ENCODE peak calls at places on chromosomes 2 and 18, in nine cellular contexts. V is HFFc6, R is WTC11, U is caudate nucleus, J is mesenteric fat pad, S is HCT116, B is germinal center, D is cerebellum, L is type B pancreatic cell. W is an unnamed sample.

GRCh38 chr2:239168575-239168974 is 232.2 kb downstream of the HDAC4 start:
- DNase-seq in B (no peak), S (no peak), V (no peak), J (peak), D (no peak), R (no peak), L (no peak), U (no peak), W (peak)

GRCh38 chr18:50405582-50406271 is 30.9 kb downstream of the SKA1 start:
- DNase-seq in S (no peak), R (peak), L (no peak), V (no peak), J (no peak), D (no peak), B (no peak), U (no peak), W (no peak)

GRCh38 chr2:43877782-43878464 is 39.2 kb downstream of the ABCG8 start:
- DNase-seq in D (peak), U (no peak), R (peak), B (peak), L (no peak), V (peak), S (peak), J (no peak), W (no peak)

GRCh38 chr2:231720292-231720691 is 12.0 kb downstream of the PTMA start:
- DNase-seq in B (no peak), U (no peak), R (no peak), V (no peak), S (no peak), D (no peak), J (no peak), L (no peak), W (no peak)

GRCh38 chr2:9178905-9179571 is 27.6 kb upstream of the ASAP2 start:
- DNase-seq in S (no peak), U (no peak), J (peak), B (peak), L (no peak), D (no peak), V (peak), R (no peak), W (peak)

GRCh38 chr18:5431836-5432575 is 111.8 kb downstream of the EPB41L3 start:
- DNase-seq in J (no peak), L (no peak), S (no peak), U (no peak), D (peak), B (no peak), V (no peak), R (no peak), W (no peak)

GRCh38 chr18:56321470-56321869 is 316.9 kb downstream of the TXNL1 start:
- DNase-seq in J (no peak), U (no peak), R (no peak), S (no peak), V (no peak), D (no peak), B (no peak), L (no peak), W (no peak)

GRCh38 chr18:5059540-5060032 is 137.5 kb downstream of the AKAIN1 start:
- DNase-seq in L (no peak), U (no peak), S (no peak), D (peak), R (no peak), B (no peak), V (no peak), J (no peak), W (no peak)

GRCh38 chr2:67018318-67018717 is 378.8 kb upstream of the ETAA1 start:
- DNase-seq in B (no peak), V (no peak), J (no peak), U (no peak), S (no peak), R (no peak), L (no peak), D (no peak), W (no peak)

GRCh38 chr2:164504253-164504652 is 117.0 kb downstream of the GRB14 start:
- DNase-seq in R (peak), D (no peak), J (no peak), U (no peak), S (no peak), B (no peak), V (no peak), L (no peak), W (no peak)

GRCh38 chr2:101474752-101475384 is at the start of gene RFX8:
- DNase-seq in B (peak), R (peak), L (no peak), J (no peak), V (peak), D (no peak), S (no peak), U (no peak), W (no peak)

GRCh38 chr2:110874565-110875383 is 142.4 kb downstream of the ACOXL start:
- DNase-seq in R (no peak), D (no peak), J (peak), L (no peak), B (no peak), S (no peak), V (no peak), U (no peak), W (no peak)

GRCh38 chr2:69386376-69386775 is 651 bp downstream of the GFPT1 start:
- DNase-seq in B (no peak), L (no peak), J (no peak), U (no peak), V (no peak), R (no peak), D (no peak), S (no peak), W (no peak)

GRCh38 chr2:117885308-117885707 is 70.8 kb downstream of the DDX18 start:
- DNase-seq in U (no peak), S (no peak), L (no peak), B (no peak), J (no peak), R (no peak), D (no peak), V (no peak), W (no peak)

GRCh38 chr2:207845202-207845864 is 75.6 kb upstream of the FZD5 start:
- DNase-seq in S (no peak), R (no peak), B (no peak), D (no peak), V (no peak), L (no peak), U (no peak), J (no peak), W (no peak)

GRCh38 chr2:171430516-171431410 is 3.0 kb downstream of the METTL8 start:
- DNase-seq in B (no peak), U (no peak), L (no peak), S (no peak), R (no peak), V (no peak), D (no peak), J (no peak), W (no peak)

GRCh38 chr2:29562896-29563295 is 358.5 kb downstream of the ALK start:
- DNase-seq in B (no peak), D (no peak), S (no peak), U (no peak), L (no peak), J (no peak), V (no peak), R (no peak), W (no peak)

GRCh38 chr18:13435596-13436333 is 217.2 kb downstream of the LDLRAD4 start:
- DNase-seq in S (no peak), D (no peak), L (no peak), V (peak), R (no peak), J (no peak), B (no peak), U (no peak), W (no peak)

GRCh38 chr2:54047076-54047475 is 68.3 kb upstream of the ACYP2 start:
- DNase-seq in S (no peak), B (no peak), J (no peak), V (no peak), L (no peak), D (no peak), U (no peak), R (no peak), W (no peak)

GRCh38 chr2:71558300-71559051 is 105.1 kb downstream of the DYSF start:
- DNase-seq in B (no peak), S (no peak), U (no peak), L (no peak), D (no peak), J (no peak), R (no peak), V (no peak), W (no peak)

GRCh38 chr2:70143314-70144150 is 47.3 kb downstream of the C2orf42 start:
- DNase-seq in L (no peak), V (peak), U (no peak), D (peak), J (no peak), S (peak), R (no peak), B (peak), W (no peak)